ENCODE peak calls at places on chromosomes 12 and 14, in six cellular contexts. O, P, G, U, Y and M are unnamed samples.
A peak's percentile ranks its signal among the peaks of the same experiment; 100 is the strongest.

GRCh38 chr14:88879016-88879415 is 54.6 kb downstream of the TTC8 start:
- DNase-seq in Y (peak; percentile 21), P (peak; percentile 91), O (peak; percentile 31), G (no peak), U (no peak), M (no peak)

GRCh38 chr12:12449533-12450025 is 92.7 kb downstream of the BORCS5 start:
- DNase-seq in P (peak; percentile 49), G (no peak), O (no peak), U (no peak), Y (peak; percentile 98), M (peak; percentile 91)

GRCh38 chr12:92446082-92446460 is 256.7 kb upstream of the PLEKHG7 start:
- DNase-seq in P (no peak), U (no peak), Y (no peak), G (no peak), O (no peak), M (no peak)

GRCh38 chr12:26378721-26379120 is 183.3 kb downstream of the SSPN start:
- DNase-seq in G (no peak), Y (no peak), U (no peak), P (no peak), O (no peak), M (no peak)

GRCh38 chr12:115756804-115757203 is 520.7 kb downstream of the MED13L start:
- DNase-seq in Y (no peak), G (no peak), O (no peak), P (no peak), U (no peak), M (no peak)

GRCh38 chr12:102622618-102623017 is 142.3 kb upstream of the IGF1 start:
- DNase-seq in P (no peak), Y (no peak), U (no peak), O (no peak), G (no peak), M (no peak)

GRCh38 chr12:68980476-68981212 is 47.7 kb upstream of the CPM start:
- DNase-seq in G (no peak), U (no peak), O (no peak), Y (no peak), P (no peak), M (no peak)

GRCh38 chr14:26867171-26867757 is 269.4 kb upstream of the NOVA1 start:
- DNase-seq in Y (no peak), G (peak; percentile 49), P (peak; percentile 70), O (no peak), U (peak; percentile 50), M (no peak)

GRCh38 chr12:96436366-96437295 is 36.4 kb upstream of the CDK17 start:
- DNase-seq in Y (no peak), G (no peak), P (no peak), O (no peak), U (no peak), M (no peak)

GRCh38 chr14:92506230-92506629 is 7.4 kb upstream of the RIN3 start:
- DNase-seq in Y (no peak), U (no peak), P (no peak), G (no peak), O (no peak), M (no peak)

GRCh38 chr12:104122298-104122697 is 15.7 kb downstream of the NFYB start:
- DNase-seq in Y (no peak), O (no peak), G (no peak), P (no peak), U (no peak), M (peak; percentile 23)

GRCh38 chr14:64758711-64759554 is 54.7 kb downstream of the PLEKHG3 start:
- DNase-seq in O (peak; percentile 90), Y (no peak), U (no peak), P (peak; percentile 86), G (no peak), M (peak; percentile 85)

GRCh38 chr14:90301580-90302181 is 30.1 kb downstream of the NRDE2 start:
- DNase-seq in U (no peak), O (peak; percentile 62), G (no peak), P (peak; percentile 77), Y (no peak), M (no peak)

GRCh38 chr14:38593477-38593876 is 337.6 kb upstream of the CLEC14A start:
- DNase-seq in P (no peak), O (no peak), G (no peak), Y (no peak), U (no peak), M (no peak)

GRCh38 chr12:111194703-111195051 is 174.2 kb downstream of the PHETA1 start:
- DNase-seq in O (no peak), G (no peak), Y (no peak), U (no peak), P (no peak), M (no peak)

GRCh38 chr12:115873416-115874082 is 403.9 kb downstream of the MED13L start:
- DNase-seq in P (no peak), G (no peak), O (no peak), Y (no peak), U (no peak), M (no peak)

GRCh38 chr12:127306604-127307215 is 960.3 kb upstream of the TMEM132C start:
- DNase-seq in U (no peak), O (peak; percentile 60), G (no peak), Y (no peak), P (peak; percentile 53), M (no peak)